ENCODE peak calls at places on chromosomes 1 and 21, in nine cellular contexts. S is colonic mucosa, V is lung, T is psoas muscle, J is IMR-90, W is fibroblast of lung, O is stomach, F is body of pancreas, N is pancreas. H is an unnamed sample. For H3K36me3, the result is how much of the 10 kb centered on the place peaks cover.

GRCh38 chr1:30184393-30185141 is 538.8 kb downstream of the MATN1 start:
- DNase-seq in S (no peak), V (peak), T (no peak), J (no peak), W (no peak), O (no peak), F (no peak), N (no peak), H (no peak)

GRCh38 chr1:54227091-54227602 is 27.2 kb downstream of the MRPL37 start:
- DNase-seq in S (no peak), V (no peak), T (no peak), J (peak), W (peak), O (no peak), F (peak), N (peak), H (no peak)

GRCh38 chr1:8518490-8518801 is 200.5 kb downstream of the SLC45A1 start:
- DNase-seq in S (no peak), V (no peak), T (no peak), J (no peak), W (no peak), O (no peak), F (no peak), N (no peak), H (no peak)

GRCh38 chr1:75985827-75986226 is 53.6 kb upstream of the ASB17 start:
- DNase-seq in S (no peak), V (no peak), T (no peak), J (peak), W (no peak), O (no peak), F (no peak), N (no peak), H (no peak)

GRCh38 chr1:3780901-3781300 is 8.4 kb downstream of the SMIM1 start:
- DNase-seq in S (no peak), V (no peak), T (peak), J (no peak), W (no peak), O (no peak), F (no peak), N (no peak), H (no peak)

GRCh38 chr1:161998811-161999210 is 24.9 kb downstream of the OLFML2B start:
- DNase-seq in S (no peak), V (no peak), T (no peak), J (no peak), W (peak), O (no peak), F (no peak), N (no peak), H (no peak)

GRCh38 chr1:171366816-171367215 is 52.8 kb downstream of the FMO4 start:
- DNase-seq in S (no peak), V (no peak), T (no peak), J (no peak), W (no peak), O (no peak), F (no peak), N (no peak), H (no peak)

GRCh38 chr1:224082146-224082545 is 31.8 kb upstream of the FBXO28 start:
- DNase-seq in S (no peak), V (no peak), T (no peak), J (peak), W (peak), O (no peak), F (no peak), N (no peak), H (no peak)

GRCh38 chr1:162605225-162605927 is 26.9 kb upstream of the DDR2 start:
- DNase-seq in S (no peak), V (no peak), T (no peak), J (peak), W (peak), O (no peak), F (no peak), N (no peak), H (peak)

GRCh38 chr1:244836135-244836521 is 670 bp downstream of the COX20 start:
- DNase-seq in S (peak), V (no peak), T (no peak), J (peak), W (peak), O (no peak), F (no peak), N (no peak), H (no peak)

GRCh38 chr21:21010228-21010627 is 12.0 kb downstream of the NCAM2 start:
- DNase-seq in S (no peak), V (no peak), T (no peak), J (no peak), W (no peak), O (no peak), F (no peak), N (no peak), H (no peak)

GRCh38 chr1:177315270-177315669 is 144.5 kb downstream of the BRINP2 start:
- DNase-seq in S (no peak), V (no peak), T (no peak), J (no peak), W (peak), O (no peak), F (no peak), N (no peak), H (no peak)

GRCh38 chr21:36388076-36388475 is 2.9 kb downstream of the CHAF1B start:
- DNase-seq in S (no peak), V (no peak), T (no peak), J (no peak), W (no peak), O (no peak), F (no peak), N (no peak), H (no peak)

GRCh38 chr21:36385233-36385908 is at the start of gene CHAF1B:
- DNase-seq in S (peak), V (peak), T (peak), J (peak), W (peak), O (peak), F (peak), N (peak), H (no peak)

GRCh38 chr21:36385909-36386642 is 884 bp downstream of the CHAF1B start:
- DNase-seq in S (no peak), V (no peak), T (no peak), J (peak), W (no peak), O (no peak), F (no peak), N (no peak), H (no peak)

GRCh38 chr21:36384885-36385232 is 333 bp upstream of the CHAF1B start:
- DNase-seq in S (no peak), V (no peak), T (no peak), J (no peak), W (no peak), O (no peak), F (no peak), N (no peak), H (no peak)

GRCh38 chr21:36388835-36389234 is 3.6 kb downstream of the CHAF1B start:
- DNase-seq in S (no peak), V (peak), T (no peak), J (peak), W (peak), O (no peak), F (peak), N (no peak), H (no peak)
- TF ChIP-seq CTCF in S (no peak), V (no peak), T (peak), J (peak), W (no peak), O (no peak), F (peak), N (no peak), H (peak)

GRCh38 chr1:148388260-148389026 is 94.7 kb downstream of the PPIAL4G start:
- DNase-seq in S (peak), V (peak), T (peak), J (peak), W (peak), O (peak), F (peak), N (peak), H (peak)
- H3K4me3 ChIP-seq in S (peak), V (peak), T (peak), J (peak), W (peak), O (peak), F (no peak), N (peak), H (peak)

DNA sequence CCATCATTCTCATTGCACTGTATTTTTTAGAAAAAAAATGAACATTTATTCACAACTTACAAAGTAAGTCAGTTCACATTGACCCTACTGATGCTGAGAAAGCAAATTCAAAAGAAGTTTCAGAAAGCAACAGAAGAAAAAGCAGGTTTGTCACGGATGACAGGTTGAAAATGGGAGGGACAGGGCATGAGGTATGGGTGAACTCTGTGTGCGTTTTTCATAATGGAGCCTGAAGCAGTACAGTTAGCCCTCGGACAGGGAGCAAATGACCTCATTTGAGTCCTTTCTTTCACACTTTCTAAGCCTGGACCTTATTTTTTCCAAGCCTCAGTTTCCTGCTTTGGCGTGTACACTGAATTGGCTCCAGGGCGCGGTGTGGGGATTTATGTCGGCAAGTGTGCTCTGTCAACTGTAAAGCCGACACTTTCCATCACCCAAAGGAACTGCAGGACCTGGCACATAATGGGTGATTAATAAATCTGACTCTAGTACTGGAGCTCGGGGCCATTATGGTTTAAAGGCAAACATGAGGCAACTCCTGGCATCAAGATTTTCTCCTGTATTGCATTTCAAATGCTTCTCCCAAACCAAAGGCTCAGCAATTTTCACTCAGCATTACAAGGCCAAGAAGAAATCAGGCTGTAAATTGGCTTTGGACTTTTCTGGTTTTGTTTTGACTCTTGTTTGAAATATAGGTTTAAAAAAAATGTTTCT is 345.5 kb upstream of the DUSP10 start:
- DNase-seq in S (no peak), V (no peak), T (no peak), J (no peak), W (no peak), O (no peak), F (no peak), N (no peak), H (no peak)
- H3K36me3 ChIP-seq in S (under half), V (under half), T (under half), J (under half), W (under half), O (under half), F (under half), N (under half), H (under half)

GRCh38 chr1:172414331-172414730 is 6.2 kb upstream of the C1orf105 start:
- DNase-seq in S (no peak), V (no peak), T (no peak), J (peak), W (peak), O (no peak), F (no peak), N (no peak), H (no peak)

GRCh38 chr1:172406968-172407367 is 13.5 kb upstream of the C1orf105 start:
- DNase-seq in S (no peak), V (no peak), T (no peak), J (no peak), W (no peak), O (no peak), F (no peak), N (no peak), H (no peak)

GRCh38 chr1:172416482-172417035 is 3.9 kb upstream of the C1orf105 start:
- DNase-seq in S (no peak), V (no peak), T (no peak), J (no peak), W (no peak), O (no peak), F (no peak), N (no peak), H (no peak)

GRCh38 chr1:172408958-172409357 is 11.5 kb upstream of the C1orf105 start:
- DNase-seq in S (no peak), V (no peak), T (no peak), J (peak), W (peak), O (no peak), F (no peak), N (no peak), H (peak)

DNA sequence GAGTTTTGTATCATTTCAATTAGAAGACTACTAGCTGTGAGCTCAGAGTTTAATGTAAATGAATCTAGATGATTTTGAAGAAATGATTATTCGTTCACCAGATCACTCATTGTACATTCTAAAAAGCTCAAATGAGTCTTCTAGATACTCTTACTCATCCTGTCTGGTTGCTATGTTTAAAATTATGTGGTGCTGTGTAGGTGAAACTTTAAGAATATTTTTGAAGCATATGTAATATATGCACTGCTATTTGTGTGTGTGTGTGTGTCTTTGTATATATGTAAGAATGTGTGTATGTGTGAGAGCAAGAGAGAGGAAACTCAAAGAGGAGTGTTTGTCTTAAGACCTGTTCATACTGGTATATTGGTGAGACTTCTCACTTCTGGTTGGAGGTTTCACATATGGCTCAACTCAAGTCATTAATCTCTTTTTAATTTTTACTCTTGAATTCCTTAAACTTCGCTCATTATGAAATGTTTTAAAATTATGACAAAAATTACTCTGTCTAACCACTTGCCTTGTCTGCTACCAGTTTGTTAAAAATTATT is 8.6 kb upstream of the C1orf105 start:
- DNase-seq in S (no peak), V (no peak), T (no peak), J (no peak), W (no peak), O (no peak), F (no peak), N (no peak), H (no peak)
- TF ChIP-seq CTCF in S (no peak), V (no peak), T (no peak), J (no peak), W (no peak), O (no peak), F (no peak), N (no peak), H (no peak)

DNA sequence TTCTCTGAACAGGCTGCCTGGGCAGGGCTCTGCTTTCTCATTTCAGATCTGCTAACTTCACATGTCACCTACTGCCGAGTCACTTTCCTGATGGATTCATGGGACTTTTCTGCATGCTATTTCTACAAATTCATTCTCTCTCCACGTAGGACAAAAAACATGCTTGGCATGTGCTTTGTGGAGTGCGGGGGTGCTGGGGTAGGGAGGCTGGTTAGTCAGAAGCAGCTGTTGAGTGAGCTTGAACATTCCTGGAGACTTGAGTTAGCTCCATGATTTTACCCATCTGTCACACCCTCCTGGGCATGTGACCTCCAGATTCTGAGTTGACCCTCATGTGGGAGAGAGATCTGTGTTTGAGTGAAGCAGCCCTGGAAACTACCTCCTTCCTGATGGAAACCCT is 71.4 kb downstream of the UCK2 start:
- DNase-seq in S (no peak), V (peak), T (no peak), J (peak), W (peak), O (no peak), F (no peak), N (no peak), H (peak)
- H3K4me3 ChIP-seq in S (no peak), V (no peak), T (no peak), J (no peak), W (no peak), O (no peak), F (no peak), N (no peak), H (no peak)

H was measured in BJ.